ENCODE peak calls at places on chromosomes 7 and 10, in five cellular contexts. N is psoas muscle, H is stomach, Q is colonic mucosa, E is ovary. T is an unnamed sample.

GRCh38 chr10:43136432-43136831 is 1.8 kb upstream of the CSGALNACT2 start:
- DNase-seq in N (no peak), H (no peak), Q (no peak), E (no peak), T (no peak)

GRCh38 chr10:75987610-75988009 is 556.2 kb downstream of the LRMDA start:
- DNase-seq in N (no peak), H (no peak), Q (no peak), E (no peak), T (no peak)

GRCh38 chr7:147188485-147188884 is 1071.9 kb downstream of the CNTNAP2 start:
- DNase-seq in N (no peak), H (no peak), Q (no peak), E (no peak), T (no peak)

GRCh38 chr7:38889079-38889478 is 19.9 kb downstream of the VPS41 start:
- DNase-seq in N (no peak), H (no peak), Q (no peak), E (no peak), T (no peak)

GRCh38 chr10:73785721-73786511 is 510 bp downstream of the ZSWIM8 start:
- DNase-seq in N (peak; percentile 73), H (peak; percentile 54), Q (peak; percentile 58), E (no peak), T (peak; percentile 53)

GRCh38 chr7:147570390-147570789 is 1020.2 kb upstream of the C7orf33 start:
- DNase-seq in N (no peak), H (no peak), Q (no peak), E (no peak), T (no peak)

GRCh38 chr7:43038229-43038628 is 74.2 kb upstream of the HECW1 start:
- DNase-seq in N (no peak), H (no peak), Q (no peak), E (no peak), T (no peak)

GRCh38 chr7:91264924-91265681 is 870 bp downstream of the FZD1 start:
- DNase-seq in N (peak; percentile 71), H (peak; percentile 61), Q (peak; percentile 43), E (peak; percentile 60), T (peak; percentile 56)

GRCh38 chr10:97736403-97736901 is 476 bp upstream of the ZFYVE27 start:
- DNase-seq in N (no peak), H (no peak), Q (no peak), E (no peak), T (no peak)

GRCh38 chr7:73742753-73743641 is 4.4 kb upstream of the ABHD11 start:
- DNase-seq in N (no peak), H (peak; percentile 96), Q (peak; percentile 99), E (peak; percentile 48), T (peak; percentile 100)

GRCh38 chr10:125160856-125161569 is 650 bp upstream of the CTBP2 start:
- DNase-seq in N (peak; percentile 89), H (peak; percentile 63), Q (peak; percentile 76), E (peak; percentile 84), T (peak; percentile 76)

GRCh38 chr10:19812976-19813375 is 3.3 kb upstream of the PLXDC2 start:
- DNase-seq in N (no peak), H (no peak), Q (no peak), E (no peak), T (no peak)

GRCh38 chr10:90288403-90288933 is 569.4 kb downstream of the HTR7 start:
- DNase-seq in N (no peak), H (no peak), Q (no peak), E (no peak), T (no peak)

GRCh38 chr7:19051767-19052375 is 65.6 kb downstream of the TWIST1 start:
- DNase-seq in N (no peak), H (peak; percentile 37), Q (peak; percentile 36), E (no peak), T (no peak)

GRCh38 chr7:43443380-43443779 is 139.5 kb upstream of the STK17A start:
- DNase-seq in N (no peak), H (no peak), Q (no peak), E (no peak), T (no peak)

GRCh38 chr7:80908360-80908797 is 10.5 kb downstream of the SEMA3C start:
- DNase-seq in N (no peak), H (no peak), Q (no peak), E (no peak), T (no peak)

GRCh38 chr7:116686033-116686432 is 14.0 kb downstream of the MET start:
- DNase-seq in N (no peak), H (no peak), Q (no peak), E (no peak), T (no peak)

GRCh38 chr10:2111936-2112335 is 374.6 kb upstream of the ADARB2 start:
- DNase-seq in N (no peak), H (no peak), Q (no peak), E (no peak), T (no peak)

GRCh38 chr10:15744217-15744865 is 24.6 kb upstream of the ITGA8 start:
- DNase-seq in N (no peak), H (peak; percentile 38), Q (peak; percentile 60), E (peak; percentile 43), T (no peak)

GRCh38 chr10:38094923-38095574 is 912 bp downstream of the ZNF37A start:
- DNase-seq in N (no peak), H (no peak), Q (peak; percentile 19), E (no peak), T (peak; percentile 28)

GRCh38 chr10:71213761-71214440 is 1.5 kb downstream of the UNC5B start:
- DNase-seq in N (no peak), H (no peak), Q (peak; percentile 41), E (peak; percentile 53), T (peak; percentile 57)

GRCh38 chr10:49502358-49502757 is 36.6 kb downstream of the ERCC6 start:
- DNase-seq in N (no peak), H (no peak), Q (no peak), E (no peak), T (no peak)

GRCh38 chr10:74539317-74539716 is 287.1 kb upstream of the KAT6B start:
- DNase-seq in N (no peak), H (no peak), Q (no peak), E (no peak), T (no peak)

GRCh38 chr10:67815571-67816059 is 22.4 kb downstream of the DNAJC12 start:
- DNase-seq in N (no peak), H (no peak), Q (no peak), E (no peak), T (no peak)

GRCh38 chr7:50421043-50421442 is 29.1 kb downstream of the FIGNL1 start:
- DNase-seq in N (no peak), H (no peak), Q (no peak), E (no peak), T (no peak)

GRCh38 chr7:92748509-92748908 is 87.9 kb downstream of the CDK6 start:
- DNase-seq in N (no peak), H (no peak), Q (no peak), E (no peak), T (no peak)

GRCh38 chr7:143419880-143420279 is 11.2 kb upstream of the EPHA1 start:
- DNase-seq in N (no peak), H (no peak), Q (peak; percentile 78), E (no peak), T (no peak)

GRCh38 chr10:80046629-80047441 is 31.6 kb upstream of the TMEM254 start:
- DNase-seq in N (peak; percentile 77), H (peak; percentile 82), Q (peak; percentile 81), E (peak; percentile 66), T (peak; percentile 93)

GRCh38 chr7:45088821-45089313 is at the start of gene NACAD:
- DNase-seq in N (peak; percentile 75), H (peak; percentile 40), Q (no peak), E (peak; percentile 77), T (no peak)

GRCh38 chr7:45086348-45087065 is 2.3 kb downstream of the NACAD start:
- DNase-seq in N (no peak), H (no peak), Q (no peak), E (no peak), T (peak; percentile 40)

GRCh38 chr7:45089314-45089891 is 634 bp upstream of the NACAD start:
- DNase-seq in N (peak; percentile 70), H (peak; percentile 61), Q (peak; percentile 54), E (peak; percentile 74), T (peak; percentile 58)

GRCh38 chr7:45087301-45088145 is 1.2 kb downstream of the NACAD start:
- DNase-seq in N (peak; percentile 47), H (no peak), Q (no peak), E (no peak), T (peak; percentile 44)

DNA sequence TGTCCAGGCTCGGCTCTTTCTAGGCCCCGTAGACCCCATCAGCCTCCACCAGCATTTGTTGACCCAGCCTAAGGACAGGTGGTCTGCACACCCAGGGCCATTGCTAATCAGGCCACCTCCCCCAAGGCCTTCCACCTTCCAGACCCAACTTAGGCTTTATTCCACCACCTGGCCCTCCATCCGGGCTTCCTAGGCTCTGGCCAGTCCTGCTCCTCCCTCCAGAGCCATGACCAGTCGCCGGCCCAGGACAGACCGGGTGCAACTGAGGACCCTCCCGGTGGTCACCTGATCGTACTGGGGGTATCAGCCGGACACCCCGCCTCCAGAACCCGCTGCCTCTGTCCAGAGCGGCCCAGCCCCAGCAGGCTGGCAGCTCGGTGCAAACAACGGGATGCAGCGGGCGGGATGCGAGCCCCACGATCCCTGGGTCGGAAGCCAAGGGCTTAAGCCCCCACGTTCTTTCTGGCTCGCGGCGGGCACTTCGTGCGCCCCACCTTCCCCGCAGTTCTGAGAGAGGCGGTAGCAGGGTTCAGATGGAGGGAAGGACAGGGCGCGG is 545 bp downstream of the NACAD start:
- DNase-seq in N (peak; percentile 55), H (no peak), Q (no peak), E (no peak), T (no peak)
- H3K27me3 ChIP-seq in N (no peaks in the 10 kb centered on the region), H (peaks cover 12% of the 10 kb centered on the region), Q (peaks cover 11% of the 10 kb centered on the region), E (no peaks in the 10 kb centered on the region), T (no peaks in the 10 kb centered on the region)

GRCh38 chr10:6130851-6131470 is 42.1 kb downstream of the RBM17 start:
- DNase-seq in N (no peak), H (no peak), Q (no peak), E (no peak), T (no peak)
- H3K4me3 ChIP-seq in N (no peak overlapping the region), H (no peak overlapping the region), Q (no peak overlapping the region), E (no peak overlapping the region), T (no peak overlapping the region)

GRCh38 chr7:127618042-127618441 is at the start of gene PAX4:
- DNase-seq in N (no peak), H (no peak), Q (no peak), E (no peak), T (no peak)
- H3K27me3 ChIP-seq in N (peaks cover 48% of the 10 kb centered on the region), H (peaks cover 39% of the 10 kb centered on the region), Q (peaks cover 8% of the 10 kb centered on the region), E (no peaks in the 10 kb centered on the region), T (no peaks in the 10 kb centered on the region)

GRCh38 chr10:103155485-103156085 is 37.5 kb downstream of the NT5C2 start:
- DNase-seq in N (no peak), H (no peak), Q (no peak), E (no peak), T (no peak)

GRCh38 chr10:103153302-103153759 is 39.7 kb downstream of the NT5C2 start:
- DNase-seq in N (no peak), H (no peak), Q (no peak), E (peak; percentile 60), T (no peak)

GRCh38 chr10:103157246-103157645 is 35.8 kb downstream of the NT5C2 start:
- DNase-seq in N (no peak), H (no peak), Q (no peak), E (no peak), T (no peak)

GRCh38 chr10:103154464-103155299 is 38.4 kb downstream of the NT5C2 start:
- DNase-seq in N (no peak), H (no peak), Q (no peak), E (no peak), T (no peak)

DNA sequence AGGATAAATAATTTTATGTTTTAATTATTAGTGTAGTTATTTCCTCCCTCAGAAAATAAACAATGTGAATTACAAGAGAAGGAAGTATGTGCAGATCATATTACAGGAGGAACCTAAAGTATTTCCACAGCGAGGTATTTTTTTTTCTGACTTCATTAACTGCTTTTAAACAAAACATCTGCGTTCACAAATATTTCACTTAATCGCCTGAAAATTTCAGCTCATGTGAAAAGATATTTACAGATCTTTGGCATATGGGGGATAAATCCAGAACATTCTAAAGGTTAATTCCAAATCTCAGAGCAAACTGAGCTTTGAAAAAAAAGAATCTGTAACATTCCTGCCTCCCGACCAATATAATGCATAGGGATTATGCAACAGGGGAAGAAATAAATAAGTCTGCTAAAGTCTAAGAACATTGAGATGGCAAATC is 39.3 kb downstream of the NT5C2 start:
- DNase-seq in N (no peak), H (no peak), Q (no peak), E (no peak), T (no peak)
- H3K4me3 ChIP-seq in N (peak overlapping the region; percentile 45), H (no peak overlapping the region), Q (no peak overlapping the region), E (peak overlapping the region; percentile 16), T (peak overlapping the region; percentile 17)